ENCODE peak calls at places on chromosomes 7 and 10, in five cellular contexts. One of them, this sample, is unnamed. For H3K4me1, the result is how much of the 10 kb centered on the place peaks cover.

GRCh38 chr7:119065966-119066365 is 841.5 kb downstream of the ANKRD7 start:
- DNase-seq in psoas muscle: no peak
- DNase-seq in A549: no peak
- DNase-seq in CD8-positive, alpha-beta T cell: no peak
- DNase-seq in adrenal gland: no peak
- DNase-seq in this sample: no peak

GRCh38 chr7:106895246-106895864 is 30.3 kb downstream of the PIK3CG start:
- DNase-seq in psoas muscle: no peak
- DNase-seq in A549: no peak
- DNase-seq in CD8-positive, alpha-beta T cell: no peak
- DNase-seq in adrenal gland: no peak
- DNase-seq in this sample: no peak

GRCh38 chr7:106964455-106964854 is 80.0 kb upstream of the PRKAR2B start:
- DNase-seq in adrenal gland: no peak
- DNase-seq in CD8-positive, alpha-beta T cell: no peak
- DNase-seq in psoas muscle: no peak
- DNase-seq in A549: no peak
- DNase-seq in this sample: no peak

GRCh38 chr10:117511601-117512390 is 30.8 kb upstream of the EMX2 start:
- DNase-seq in psoas muscle: no peak
- DNase-seq in A549: no peak
- DNase-seq in adrenal gland: no peak
- DNase-seq in CD8-positive, alpha-beta T cell: no peak
- DNase-seq in this sample: no peak

GRCh38 chr10:114697061-114697598 is 39.1 kb upstream of the ABLIM1 start:
- DNase-seq in A549: no peak
- DNase-seq in CD8-positive, alpha-beta T cell: no peak
- DNase-seq in psoas muscle: no peak
- DNase-seq in adrenal gland: peak
- DNase-seq in this sample: no peak

GRCh38 chr10:63921932-63922713 is 400.9 kb downstream of the REEP3 start:
- DNase-seq in A549: no peak
- DNase-seq in CD8-positive, alpha-beta T cell: no peak
- DNase-seq in adrenal gland: no peak
- DNase-seq in psoas muscle: no peak
- DNase-seq in this sample: no peak

GRCh38 chr10:62689712-62690111 is 114.8 kb upstream of the ADO start:
- DNase-seq in adrenal gland: no peak
- DNase-seq in CD8-positive, alpha-beta T cell: no peak
- DNase-seq in A549: no peak
- DNase-seq in psoas muscle: no peak
- DNase-seq in this sample: peak

GRCh38 chr10:128052696-128053095 is 73.5 kb downstream of the MKI67 start:
- DNase-seq in adrenal gland: no peak
- DNase-seq in A549: no peak
- DNase-seq in psoas muscle: no peak
- DNase-seq in CD8-positive, alpha-beta T cell: no peak
- DNase-seq in this sample: no peak

GRCh38 chr10:101047268-101047667 is 14.5 kb upstream of the KAZALD1 start:
- DNase-seq in A549: no peak
- DNase-seq in psoas muscle: no peak
- DNase-seq in CD8-positive, alpha-beta T cell: no peak
- DNase-seq in adrenal gland: no peak
- DNase-seq in this sample: no peak

GRCh38 chr7:61111-61510 is 131.3 kb upstream of the FAM20C start:
- DNase-seq in A549: no peak
- DNase-seq in adrenal gland: no peak
- DNase-seq in CD8-positive, alpha-beta T cell: no peak
- DNase-seq in psoas muscle: peak
- DNase-seq in this sample: no peak

GRCh38 chr7:15684834-15685233 is 1.6 kb downstream of the MEOX2 start:
- DNase-seq in CD8-positive, alpha-beta T cell: no peak
- DNase-seq in adrenal gland: no peak
- DNase-seq in psoas muscle: no peak
- DNase-seq in A549: no peak
- DNase-seq in this sample: no peak

DNA sequence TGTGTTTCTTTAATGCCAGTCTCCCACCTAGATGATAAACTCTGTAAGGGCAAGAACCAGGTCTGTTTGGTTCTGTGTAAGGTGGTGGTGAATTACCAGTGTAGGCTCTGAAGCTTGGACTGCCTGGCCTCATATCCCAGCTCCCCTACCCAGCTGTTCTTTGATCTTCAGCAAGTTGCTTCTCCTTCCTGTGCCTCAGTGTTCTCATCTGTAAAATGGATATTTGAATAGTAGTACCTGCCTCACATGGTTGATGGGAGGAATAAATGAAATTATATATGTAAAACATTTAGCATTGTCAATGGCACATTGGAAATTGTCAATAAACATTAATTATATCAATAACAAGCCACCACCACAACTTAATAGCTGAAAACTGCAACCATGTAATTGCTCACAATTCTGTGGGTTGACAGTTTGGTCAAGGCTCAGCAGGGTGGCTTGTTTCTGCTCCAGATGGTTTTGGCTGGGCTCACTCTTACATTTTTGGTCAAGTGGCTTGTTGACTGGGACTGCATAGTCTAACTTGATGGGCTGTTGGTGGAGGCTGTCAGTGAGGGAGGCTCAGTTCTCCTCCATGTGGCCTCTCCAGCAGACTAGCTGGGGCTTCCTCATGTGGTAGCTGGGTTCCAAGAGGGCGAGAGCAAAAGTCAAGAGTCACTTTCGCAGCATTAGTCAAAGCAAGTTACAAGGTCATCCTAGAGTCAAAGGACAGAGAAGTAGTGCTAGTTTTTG is 84.5 kb upstream of the DUSP5 start:
- DNase-seq in CD8-positive, alpha-beta T cell: no peak
- DNase-seq in adrenal gland: no peak
- DNase-seq in psoas muscle: no peak
- DNase-seq in A549: no peak
- DNase-seq in this sample: no peak
- H3K4me3 ChIP-seq in CD8-positive, alpha-beta T cell: no peak
- H3K4me3 ChIP-seq in adrenal gland: no peak
- H3K4me3 ChIP-seq in psoas muscle: no peak
- H3K4me3 ChIP-seq in A549: no peak
- H3K4me3 ChIP-seq in this sample: no peak

DNA sequence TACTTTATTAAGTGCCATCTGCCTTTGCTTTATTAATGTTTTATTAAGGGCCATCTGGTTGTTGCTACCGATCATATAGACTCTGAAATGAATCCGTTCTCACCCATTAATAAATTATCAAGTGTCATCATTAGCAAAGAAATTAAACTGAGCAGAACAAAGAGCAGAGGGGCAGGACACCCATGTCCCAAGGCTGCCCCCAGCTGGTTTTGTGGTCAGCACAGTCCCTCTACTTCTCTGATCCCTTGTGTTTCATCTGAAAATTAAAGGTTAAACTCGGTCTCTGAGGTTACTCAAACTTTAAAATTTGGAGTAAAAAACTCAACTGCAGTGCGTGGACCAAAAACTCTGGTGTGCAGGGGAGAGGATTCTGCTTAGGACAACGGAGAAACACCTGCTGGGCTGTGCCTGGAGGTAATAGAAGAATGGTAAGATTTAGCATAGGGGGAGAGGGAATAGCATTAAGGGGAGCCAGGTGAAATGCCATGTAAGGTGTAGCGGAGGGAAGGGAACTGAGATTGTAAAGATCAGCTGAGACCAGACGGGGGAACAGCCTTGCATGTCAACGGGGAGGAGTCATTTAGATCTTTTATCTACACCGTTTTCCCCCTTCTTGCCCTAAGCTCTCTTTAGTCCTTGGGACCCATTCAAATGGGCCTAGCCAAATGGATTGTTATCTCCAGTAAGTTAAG is 10.8 kb upstream of the GSDME start:
- DNase-seq in adrenal gland: no peak
- DNase-seq in psoas muscle: no peak
- DNase-seq in CD8-positive, alpha-beta T cell: no peak
- DNase-seq in A549: no peak
- DNase-seq in this sample: no peak
- H3K4me1 ChIP-seq in adrenal gland: under half
- H3K4me1 ChIP-seq in psoas muscle: under half
- H3K4me1 ChIP-seq in CD8-positive, alpha-beta T cell: under half
- H3K4me1 ChIP-seq in A549: under half
- H3K4me1 ChIP-seq in this sample: under half

DNA sequence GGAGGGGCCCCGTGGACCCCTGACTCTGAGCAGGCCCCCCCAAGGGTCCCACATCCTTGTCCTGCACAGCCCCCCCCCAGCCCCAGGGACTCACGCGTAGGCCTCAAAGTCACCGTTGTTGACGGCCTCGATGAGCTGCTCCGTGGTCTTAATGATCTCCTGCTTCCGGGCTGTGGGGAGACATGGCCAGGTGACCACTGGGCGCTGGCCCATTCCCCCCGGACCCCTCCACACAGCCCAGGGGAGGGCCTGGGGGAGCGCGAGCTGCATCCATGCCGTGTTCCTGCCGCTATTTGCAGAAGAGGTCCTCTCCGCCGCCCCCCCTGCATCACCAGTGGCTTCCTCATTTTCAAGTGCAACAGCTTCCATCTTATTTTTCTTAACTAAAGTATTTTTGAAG is 20.0 kb downstream of the YKT6 start:
- DNase-seq in psoas muscle: peak
- DNase-seq in CD8-positive, alpha-beta T cell: no peak
- DNase-seq in adrenal gland: no peak
- DNase-seq in A549: no peak
- DNase-seq in this sample: no peak
- H3K27ac ChIP-seq in psoas muscle: no peak
- H3K27ac ChIP-seq in CD8-positive, alpha-beta T cell: no peak
- H3K27ac ChIP-seq in adrenal gland: no peak
- H3K27ac ChIP-seq in A549: no peak
- H3K27ac ChIP-seq in this sample: no peak

DNA sequence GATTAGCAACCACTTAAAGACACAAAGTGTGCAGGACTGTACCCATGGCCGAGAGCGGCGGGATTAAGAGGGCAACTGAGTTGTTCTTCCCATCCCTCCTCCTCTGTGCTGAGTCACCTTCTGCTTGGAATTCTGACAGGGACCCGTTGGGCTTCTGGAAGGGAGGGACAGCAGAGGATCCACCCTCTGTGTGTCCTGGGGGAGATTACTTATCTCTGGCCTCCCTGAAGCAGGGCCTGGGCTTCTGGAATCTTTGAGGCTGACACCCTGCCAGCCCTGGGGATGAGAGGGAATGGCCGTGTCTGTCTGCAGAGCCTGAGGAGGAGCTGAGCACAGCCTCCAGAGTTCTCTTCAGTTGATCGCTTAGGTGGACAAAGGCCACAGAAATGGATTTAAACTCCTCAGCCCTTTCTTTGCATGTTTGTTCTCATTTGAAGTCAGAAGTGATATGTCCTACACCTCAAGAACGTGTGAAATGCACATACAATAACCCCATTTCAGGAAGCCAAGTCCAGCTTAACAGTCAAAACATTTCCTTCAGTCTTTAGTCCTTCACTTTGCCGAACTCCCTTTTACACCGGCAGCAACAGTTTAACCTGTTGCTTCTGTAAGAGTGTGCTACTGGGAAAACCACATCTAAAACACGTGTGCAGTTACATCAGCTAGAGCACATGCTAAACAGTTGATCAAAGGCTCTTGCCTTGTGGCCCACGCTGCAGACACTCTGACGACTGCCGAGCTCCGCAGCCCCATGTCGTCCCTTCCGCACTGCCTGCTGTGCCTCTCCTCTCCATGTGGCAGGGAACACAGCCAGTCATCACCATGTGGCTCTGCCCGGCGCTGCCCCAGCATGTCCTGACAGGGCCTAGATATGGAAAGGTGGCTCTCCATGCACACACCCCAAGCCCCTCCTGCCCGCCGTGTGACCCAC is 55.7 kb downstream of the IKZF1 start:
- DNase-seq in CD8-positive, alpha-beta T cell: peak
- DNase-seq in psoas muscle: no peak
- DNase-seq in adrenal gland: no peak
- DNase-seq in A549: no peak
- DNase-seq in this sample: peak
- H3K4me3 ChIP-seq in CD8-positive, alpha-beta T cell: peak
- H3K4me3 ChIP-seq in psoas muscle: no peak
- H3K4me3 ChIP-seq in adrenal gland: no peak
- H3K4me3 ChIP-seq in A549: no peak
- H3K4me3 ChIP-seq in this sample: peak

DNA sequence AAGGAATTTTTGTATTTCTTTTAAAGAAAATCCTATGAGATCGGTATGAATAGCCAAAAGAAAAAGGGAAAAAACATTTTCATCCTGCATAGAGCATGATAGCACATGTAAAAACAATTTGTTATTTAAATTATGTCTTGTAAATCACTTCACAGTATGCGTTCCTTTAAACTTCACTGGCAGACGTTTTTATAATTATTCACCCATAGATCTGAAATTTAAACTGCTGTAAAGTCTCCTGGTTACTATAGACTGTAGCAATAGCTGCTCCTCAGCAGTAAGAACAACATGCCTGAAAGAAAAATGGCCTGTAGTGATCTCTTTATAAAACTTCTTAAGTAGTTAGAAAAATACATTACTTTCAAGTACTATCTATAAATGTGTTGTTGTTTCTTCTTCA is 26.5 kb downstream of the CAPZA2 start:
- DNase-seq in A549: no peak
- DNase-seq in psoas muscle: no peak
- DNase-seq in adrenal gland: no peak
- DNase-seq in CD8-positive, alpha-beta T cell: no peak
- DNase-seq in this sample: no peak
- H3K4me1 ChIP-seq in A549: under half
- H3K4me1 ChIP-seq in psoas muscle: under half
- H3K4me1 ChIP-seq in adrenal gland: under half
- H3K4me1 ChIP-seq in CD8-positive, alpha-beta T cell: under half
- H3K4me1 ChIP-seq in this sample: under half

GRCh38 chr10:76910184-76910962 is 727.2 kb downstream of the KCNMA1 start:
- DNase-seq in A549: no peak
- DNase-seq in CD8-positive, alpha-beta T cell: no peak
- DNase-seq in psoas muscle: no peak
- DNase-seq in adrenal gland: no peak
- DNase-seq in this sample: no peak
- H3K27ac ChIP-seq in A549: no peak
- H3K27ac ChIP-seq in CD8-positive, alpha-beta T cell: no peak
- H3K27ac ChIP-seq in psoas muscle: no peak
- H3K27ac ChIP-seq in adrenal gland: no peak
- H3K27ac ChIP-seq in this sample: no peak

DNA sequence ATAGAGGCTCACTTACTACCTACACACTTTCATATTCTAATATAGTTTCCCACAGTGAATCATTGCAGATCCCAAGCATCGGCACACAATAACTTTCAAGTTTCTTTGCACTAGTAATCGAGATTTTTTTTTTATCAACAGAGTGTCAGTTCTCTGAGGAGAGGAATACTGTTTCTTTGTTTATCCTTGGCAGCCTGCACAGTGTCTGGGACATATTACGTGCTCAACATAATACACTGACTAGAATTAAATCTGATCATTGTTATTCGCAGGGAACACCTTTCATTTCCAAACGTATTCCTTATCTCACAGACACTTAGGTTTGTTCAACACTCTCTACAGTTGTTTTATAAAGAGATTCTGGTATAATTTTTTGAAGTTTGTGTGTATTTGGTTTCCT is 95.3 kb downstream of the CACNA2D1 start:
- DNase-seq in CD8-positive, alpha-beta T cell: no peak
- DNase-seq in A549: no peak
- DNase-seq in psoas muscle: no peak
- DNase-seq in adrenal gland: no peak
- DNase-seq in this sample: no peak
- H3K4me3 ChIP-seq in CD8-positive, alpha-beta T cell: no peak
- H3K4me3 ChIP-seq in A549: no peak
- H3K4me3 ChIP-seq in psoas muscle: no peak
- H3K4me3 ChIP-seq in adrenal gland: no peak
- H3K4me3 ChIP-seq in this sample: no peak